ENCODE peak calls at places on chromosomes 6 and 20, in five cellular contexts. G, H, X, E and Z are unnamed samples.

GRCh38 chr6:69763763-69764162 is 33.0 kb downstream of the LMBRD1 start:
- DNase-seq in G (no peak), X (no peak), E (no peak), H (no peak), Z (no peak)

GRCh38 chr6:166586424-166587156 is at the start of gene RAMACL:
- DNase-seq in G (peak; percentile 20), X (peak; percentile 20), H (no peak), E (peak; percentile 61), Z (no peak)

GRCh38 chr6:45423111-45423900 is 45.6 kb upstream of the SUPT3H start:
- DNase-seq in E (peak; percentile 65), G (no peak), H (no peak), X (peak; percentile 36), Z (peak; percentile 30)

GRCh38 chr6:155228549-155229166 is 35.2 kb upstream of the CLDN20 start:
- DNase-seq in H (peak; percentile 31), G (no peak), E (no peak), X (no peak), Z (peak; percentile 77)

GRCh38 chr6:100886078-100886477 is 4.9 kb upstream of the ASCC3 start:
- DNase-seq in G (no peak), H (peak; percentile 53), X (no peak), E (no peak), Z (no peak)

GRCh38 chr20:58706975-58707681 is 14.5 kb downstream of the NPEPL1 start:
- DNase-seq in X (no peak), H (no peak), E (no peak), G (no peak), Z (no peak)

GRCh38 chr20:1569417-1569861 is 11.9 kb upstream of the SIRPD start:
- DNase-seq in E (no peak), H (peak; percentile 9), G (no peak), X (peak; percentile 100), Z (no peak)

GRCh38 chr6:38959138-38959537 is 89.4 kb upstream of the GLP1R start:
- DNase-seq in G (no peak), E (no peak), X (no peak), H (no peak), Z (no peak)

GRCh38 chr6:73180076-73180717 is 45.1 kb downstream of the KHDC1L start:
- DNase-seq in X (peak; percentile 1), E (no peak), H (peak; percentile 25), G (no peak), Z (peak; percentile 54)

DNA sequence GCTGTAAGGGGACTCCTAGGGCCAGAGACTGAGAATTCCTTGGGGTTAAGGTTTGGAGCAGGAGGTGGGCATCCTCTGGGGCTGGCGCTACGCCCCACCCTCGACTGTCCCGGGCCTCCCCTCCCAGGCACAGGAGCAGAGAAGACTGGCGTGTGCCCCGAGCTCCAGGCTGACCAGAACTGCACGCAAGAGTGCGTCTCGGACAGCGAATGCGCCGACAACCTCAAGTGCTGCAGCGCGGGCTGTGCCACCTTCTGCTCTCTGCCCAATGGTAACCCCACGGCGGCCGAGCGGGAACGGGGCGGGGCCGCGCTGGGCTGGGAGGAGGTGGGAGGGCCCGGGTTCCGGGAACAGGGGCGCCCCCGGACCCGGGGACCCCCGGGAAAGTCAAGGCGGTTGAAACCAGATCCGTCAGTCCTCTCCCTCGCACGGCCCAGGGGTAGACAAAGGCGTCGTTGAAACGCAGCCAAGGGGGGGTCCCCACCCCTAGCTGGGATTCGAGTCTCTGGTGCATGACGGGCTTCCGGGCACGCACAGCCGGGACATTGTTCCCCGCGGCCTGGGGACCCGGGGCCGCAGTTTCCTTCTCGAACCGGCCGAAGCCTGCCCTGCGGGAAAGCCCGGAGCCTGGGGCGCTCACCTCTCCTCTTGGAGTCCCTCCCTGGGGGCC is 844 bp downstream of the WFDC2 start:
- DNase-seq in E (peak; percentile 65), X (no peak), H (no peak), G (no peak), Z (no peak)
- H2AFZ ChIP-seq in E (peak overlapping the region; percentile 85), X (no peak overlapping the region), H (peak overlapping the region; percentile 78), G (no peak overlapping the region), Z (no peak overlapping the region)

DNA sequence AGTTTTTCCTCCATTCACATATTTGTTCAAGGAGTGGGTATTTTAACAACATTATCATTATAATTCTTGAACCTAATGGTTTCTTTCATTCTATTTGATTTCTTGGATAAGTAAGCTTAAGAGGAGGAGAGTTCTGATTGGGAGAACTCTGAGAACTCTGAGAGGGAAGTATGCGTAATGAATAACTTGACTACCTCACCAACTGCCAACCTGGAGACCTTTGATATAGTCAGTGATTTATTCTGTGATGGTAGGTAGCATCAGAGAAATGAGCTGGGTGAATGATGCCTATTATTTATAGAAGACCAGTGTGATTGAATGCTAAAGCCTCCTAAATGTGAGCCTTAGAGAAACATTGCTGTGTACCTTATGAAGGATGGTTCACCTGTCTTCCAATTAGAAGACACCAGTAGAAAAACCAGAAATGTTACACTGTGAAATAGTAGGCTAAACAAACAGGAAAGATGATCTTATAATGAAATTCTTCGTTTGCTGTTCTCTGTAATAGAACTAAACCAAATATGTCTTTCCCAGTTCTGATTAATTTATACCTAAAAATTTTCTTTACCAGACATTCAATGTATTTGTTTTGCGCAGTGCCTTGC is 114.9 kb downstream of the RTN4IP1 start:
- DNase-seq in G (no peak), E (no peak), X (peak; percentile 54), H (no peak), Z (no peak)
- H3K9ac ChIP-seq in G (peak overlapping the region; percentile 94), E (no peak overlapping the region), X (peak overlapping the region; percentile 91), H (no peak overlapping the region), Z (no peak overlapping the region)

GRCh38 chr6:7546383-7546782 is 4.9 kb downstream of the DSP start:
- DNase-seq in H (no peak), G (no peak), X (no peak), E (no peak), Z (no peak)

GRCh38 chr6:7545509-7546369 is 4.3 kb downstream of the DSP start:
- DNase-seq in G (no peak), X (no peak), H (peak; percentile 50), E (no peak), Z (no peak)

GRCh38 chr6:7543761-7544424 is 2.4 kb downstream of the DSP start:
- DNase-seq in G (no peak), H (no peak), X (peak; percentile 20), E (peak; percentile 59), Z (no peak)

GRCh38 chr6:7542878-7543394 is 1.5 kb downstream of the DSP start:
- DNase-seq in G (no peak), E (peak; percentile 88), X (peak; percentile 84), H (peak; percentile 41), Z (no peak)

GRCh38 chr6:7544597-7544996 is 3.1 kb downstream of the DSP start:
- DNase-seq in X (no peak), E (peak; percentile 41), H (no peak), G (no peak), Z (no peak)
- H2AFZ ChIP-seq in X (no peak overlapping the region), E (no peak overlapping the region), H (no peak overlapping the region), G (no peak overlapping the region), Z (no peak overlapping the region)

DNA sequence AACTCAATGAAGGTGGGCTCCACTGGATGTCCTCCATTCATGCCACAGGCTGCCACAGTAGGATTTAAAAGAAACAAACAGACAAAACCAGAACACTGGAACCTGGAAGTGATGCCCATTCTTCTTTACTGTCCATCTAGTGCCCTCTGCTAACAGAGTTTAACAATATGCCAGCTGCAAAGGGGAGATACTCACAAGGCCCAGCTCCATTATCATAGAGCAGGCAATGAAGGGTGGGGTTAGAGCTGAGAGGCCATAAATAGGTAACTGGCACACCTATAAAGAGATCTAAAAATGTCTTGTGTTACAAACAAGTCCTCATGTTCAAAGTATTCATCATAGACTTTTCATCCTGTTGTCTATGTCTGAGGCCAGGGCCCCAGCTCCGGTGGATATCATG is 75.6 kb downstream of the SOD2 start:
- DNase-seq in X (no peak), H (no peak), E (no peak), G (no peak), Z (no peak)
- H3K9ac ChIP-seq in X (no peak overlapping the region), H (no peak overlapping the region), E (no peak overlapping the region), G (no peak overlapping the region), Z (no peak overlapping the region)

DNA sequence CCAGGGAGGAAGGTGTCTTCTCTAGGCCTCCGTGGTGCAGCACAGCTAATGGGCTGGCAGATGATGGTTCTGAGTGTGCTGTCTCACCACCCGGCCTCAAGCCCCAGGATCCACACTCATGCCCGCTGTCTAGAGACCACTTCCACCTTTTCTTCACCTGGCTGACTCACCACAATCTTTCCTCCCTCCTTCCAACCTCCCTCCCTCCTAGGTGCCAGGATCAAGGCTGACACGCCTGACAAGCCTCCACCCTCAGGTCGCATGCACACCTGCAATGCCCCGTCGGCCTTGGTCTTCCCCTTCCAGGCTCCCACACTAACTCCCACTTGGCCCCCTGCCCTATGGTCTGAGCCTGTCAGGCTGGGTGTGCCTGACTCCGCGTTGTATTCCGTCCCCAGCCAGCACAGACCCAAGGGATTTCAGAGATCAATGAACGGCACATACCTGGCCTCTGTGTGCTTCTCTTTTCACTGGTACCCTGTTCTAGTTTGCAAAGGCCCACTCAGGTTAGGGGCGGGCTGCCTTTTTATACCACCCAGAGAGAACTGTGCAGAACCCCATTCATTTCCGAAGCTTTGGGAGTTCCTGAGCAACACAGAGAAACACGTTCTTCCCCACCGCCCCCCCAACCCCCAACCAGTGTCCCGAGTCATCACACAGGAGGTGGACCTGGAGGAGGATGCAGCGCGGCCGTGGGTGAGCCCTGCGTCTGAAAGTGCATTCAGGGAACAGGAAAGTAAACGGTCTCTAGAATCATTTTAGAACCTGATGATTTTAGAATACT is 39.3 kb downstream of the PMEPA1 start:
- DNase-seq in H (no peak), E (no peak), X (peak; percentile 28), G (no peak), Z (no peak)
- H2AFZ ChIP-seq in H (no peak overlapping the region), E (no peak overlapping the region), X (no peak overlapping the region), G (no peak overlapping the region), Z (no peak overlapping the region)

DNA sequence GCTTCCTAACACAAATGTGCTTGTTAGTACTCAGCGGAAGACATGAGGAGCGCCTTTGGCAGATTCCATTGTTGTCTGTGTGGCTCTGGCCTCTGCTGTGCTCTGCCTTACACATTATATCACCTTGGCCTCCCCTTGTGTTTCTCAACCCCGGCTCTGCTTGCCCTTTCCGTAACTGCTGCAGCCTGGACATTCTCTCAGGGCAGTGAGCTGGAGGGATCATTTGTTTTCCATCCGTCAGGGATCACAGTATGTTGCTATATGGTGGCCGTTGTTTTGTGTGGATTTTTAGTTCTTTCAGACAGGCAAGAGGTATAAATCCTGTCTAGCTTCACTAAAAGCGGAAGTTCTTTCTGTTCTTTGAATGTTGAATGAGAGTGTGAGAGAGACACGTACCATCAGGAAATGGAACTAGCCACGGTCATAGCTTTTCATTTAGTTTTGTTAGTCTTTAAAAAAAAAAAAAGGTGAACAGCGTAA is 175.1 kb downstream of the JARID2 start:
- DNase-seq in X (no peak), H (no peak), E (no peak), G (no peak), Z (no peak)
- H3K9ac ChIP-seq in X (no peak overlapping the region), H (no peak overlapping the region), E (no peak overlapping the region), G (no peak overlapping the region), Z (no peak overlapping the region)

GRCh38 chr6:33314515-33314942 is 651 bp upstream of the TAPBP start:
- DNase-seq in X (peak; percentile 61), E (peak; percentile 62), H (peak; percentile 86), G (peak; percentile 64), Z (peak; percentile 69)
- H2AFZ ChIP-seq in X (peak overlapping the region; percentile 58), E (no peak overlapping the region), H (peak overlapping the region; percentile 96), G (peak overlapping the region; percentile 85), Z (no peak overlapping the region)

GRCh38 chr6:7687145-7688113 is 38.5 kb upstream of the BMP6 start:
- DNase-seq in H (no peak), X (no peak), E (no peak), G (no peak), Z (no peak)
- H3K9ac ChIP-seq in H (no peak overlapping the region), X (no peak overlapping the region), E (no peak overlapping the region), G (no peak overlapping the region), Z (no peak overlapping the region)

GRCh38 chr6:1890071-1890470 is 280.4 kb downstream of the FOXC1 start:
- DNase-seq in X (no peak), G (no peak), H (no peak), E (no peak), Z (peak; percentile 59)
- H2AFZ ChIP-seq in X (no peak overlapping the region), G (no peak overlapping the region), H (no peak overlapping the region), E (no peak overlapping the region), Z (no peak overlapping the region)